ENCODE peak calls at places on chromosomes 3 and 15, in five cellular contexts. One of them, this sample, is unnamed.

GRCh38 chr3:187621881-187622280 is 48.3 kb downstream of the SST start:
- DNase-seq in ascending aorta: no peak
- DNase-seq in SK-N-DZ: no peak
- DNase-seq in nucleus accumbens: no peak
- DNase-seq in T-cell: no peak
- DNase-seq in this sample: no peak

GRCh38 chr3:171177553-171177952 is 151.0 kb upstream of the SLC2A2 start:
- DNase-seq in nucleus accumbens: no peak
- DNase-seq in T-cell: no peak
- DNase-seq in ascending aorta: no peak
- DNase-seq in SK-N-DZ: no peak
- DNase-seq in this sample: no peak

GRCh38 chr15:98648654-98649537 is 557 bp downstream of the IGF1R start:
- DNase-seq in ascending aorta: peak; percentile 74
- DNase-seq in nucleus accumbens: no peak
- DNase-seq in SK-N-DZ: peak; percentile 42
- DNase-seq in T-cell: peak; percentile 20
- DNase-seq in this sample: peak; percentile 93

GRCh38 chr15:85704720-85705119 is 90.0 kb downstream of the KLHL25 start:
- DNase-seq in SK-N-DZ: no peak
- DNase-seq in T-cell: no peak
- DNase-seq in ascending aorta: no peak
- DNase-seq in nucleus accumbens: no peak
- DNase-seq in this sample: no peak

GRCh38 chr3:108124337-108125150 is 33.7 kb upstream of the CD47 start:
- DNase-seq in ascending aorta: no peak
- DNase-seq in SK-N-DZ: peak; percentile 84
- DNase-seq in T-cell: peak; percentile 60
- DNase-seq in nucleus accumbens: no peak
- DNase-seq in this sample: no peak

GRCh38 chr3:170740726-170741591 is 129.0 kb downstream of the RPL22L1 start:
- DNase-seq in SK-N-DZ: no peak
- DNase-seq in ascending aorta: peak; percentile 75
- DNase-seq in T-cell: no peak
- DNase-seq in nucleus accumbens: peak; percentile 51
- DNase-seq in this sample: no peak

GRCh38 chr15:74897300-74897701 is 7.5 kb downstream of the MPI start:
- DNase-seq in ascending aorta: no peak
- DNase-seq in SK-N-DZ: no peak
- DNase-seq in T-cell: no peak
- DNase-seq in nucleus accumbens: no peak
- DNase-seq in this sample: no peak

GRCh38 chr3:66428733-66429132 is 72.1 kb downstream of the LRIG1 start:
- DNase-seq in ascending aorta: peak; percentile 80
- DNase-seq in T-cell: no peak
- DNase-seq in nucleus accumbens: peak; percentile 24
- DNase-seq in SK-N-DZ: peak; percentile 76
- DNase-seq in this sample: peak; percentile 93

GRCh38 chr15:73633991-73634495 is 854 bp upstream of the NPTN start:
- DNase-seq in SK-N-DZ: no peak
- DNase-seq in T-cell: no peak
- DNase-seq in nucleus accumbens: no peak
- DNase-seq in ascending aorta: no peak
- DNase-seq in this sample: peak; percentile 90

GRCh38 chr3:44072601-44073540 is 168.8 kb upstream of the TOPAZ1 start:
- DNase-seq in ascending aorta: no peak
- DNase-seq in nucleus accumbens: no peak
- DNase-seq in T-cell: no peak
- DNase-seq in SK-N-DZ: no peak
- DNase-seq in this sample: peak; percentile 53

GRCh38 chr3:185760091-185760490 is 64.8 kb downstream of the IGF2BP2 start:
- DNase-seq in SK-N-DZ: no peak
- DNase-seq in T-cell: no peak
- DNase-seq in nucleus accumbens: no peak
- DNase-seq in ascending aorta: no peak
- DNase-seq in this sample: peak; percentile 11

GRCh38 chr3:33401781-33402180 is 38.4 kb downstream of the UBP1 start:
- DNase-seq in T-cell: no peak
- DNase-seq in nucleus accumbens: no peak
- DNase-seq in ascending aorta: no peak
- DNase-seq in SK-N-DZ: no peak
- DNase-seq in this sample: no peak

GRCh38 chr3:192566706-192567290 is 160.5 kb downstream of the FGF12 start:
- DNase-seq in ascending aorta: peak; percentile 87
- DNase-seq in T-cell: peak; percentile 24
- DNase-seq in SK-N-DZ: peak; percentile 57
- DNase-seq in nucleus accumbens: peak; percentile 73
- DNase-seq in this sample: peak; percentile 35

This sample was measured in osteoblast.